ENCODE peak calls at places on chromosomes 13 and 19, in nine cellular contexts. E is stimulated activated CD8-positive, alpha-beta memory T cell treated with anti-CD3 and anti-CD28 coated beads, Interleukin-15, amount 100 ng/mL, for 1 hour; N is NCI-H446; Z is lower leg skin; A is activated naive CD4-positive, alpha-beta T cell; B is activated T-cell treated with anti-CD3 and anti-CD28 coated beads for 24 hours; I is GM12892; T is neural progenitor cell; C is activated CD8-positive, alpha-beta T cell treated with anti-CD3 and anti-CD28 coated beads for 36 hours. Q is an unnamed sample.

GRCh38 chr19:55156202-55157063 is 1.1 kb downstream of the TNNI3 start:
- DNase-seq in I (peak; percentile 70), T (peak; percentile 97), Z (peak; percentile 88), C (peak; percentile 62), B (peak; percentile 30), A (no peak), N (peak; percentile 5), E (peak; percentile 24), Q (no peak)

GRCh38 chr13:24306632-24307031 is 2.7 kb upstream of the C1QTNF9 start:
- DNase-seq in C (no peak), I (no peak), E (no peak), A (no peak), T (no peak), Z (no peak), N (no peak), B (no peak), Q (no peak)

GRCh38 chr13:28611021-28611420 is 47.9 kb upstream of the POMP start:
- DNase-seq in E (no peak), Z (no peak), A (no peak), N (no peak), T (no peak), B (no peak), I (no peak), C (peak; percentile 37), Q (no peak)

GRCh38 chr13:113474179-113474578 is 16.3 kb downstream of the DCUN1D2 start:
- DNase-seq in T (no peak), E (no peak), Z (peak; percentile 83), C (no peak), A (no peak), N (no peak), B (no peak), I (no peak), Q (no peak)

GRCh38 chr19:5891938-5892771 is 11.4 kb downstream of the NDUFA11 start:
- DNase-seq in N (no peak), E (no peak), Z (no peak), A (no peak), I (no peak), B (no peak), T (peak; percentile 89), C (peak; percentile 34), Q (no peak)

GRCh38 chr19:45978156-45978555 is 4.5 kb upstream of the NOVA2 start:
- DNase-seq in T (no peak), E (no peak), I (no peak), N (no peak), Z (no peak), B (no peak), A (no peak), C (no peak), Q (no peak)

GRCh38 chr13:39266426-39266825 is 228.2 kb downstream of the NHLRC3 start:
- DNase-seq in I (no peak), B (no peak), C (no peak), Z (no peak), E (no peak), N (no peak), T (no peak), A (no peak), Q (no peak)

GRCh38 chr19:40528533-40529092 is 48.1 kb upstream of the SHKBP1 start:
- DNase-seq in B (no peak), T (no peak), E (no peak), Z (no peak), A (no peak), C (no peak), I (no peak), N (no peak), Q (no peak)

GRCh38 chr13:52707375-52707774 is 32.2 kb downstream of the CNMD start:
- DNase-seq in N (no peak), T (no peak), I (no peak), E (no peak), A (no peak), B (no peak), Z (no peak), C (no peak), Q (no peak)

GRCh38 chr13:105972811-105973590 is 562.5 kb downstream of the EFNB2 start:
- DNase-seq in I (no peak), B (no peak), Z (no peak), C (no peak), A (no peak), E (no peak), N (no peak), T (no peak), Q (no peak)

GRCh38 chr19:30046522-30046921 is 104.5 kb downstream of the URI1 start:
- DNase-seq in Z (no peak), C (peak; percentile 12), B (no peak), E (no peak), A (no peak), I (no peak), N (no peak), T (peak; percentile 44), Q (no peak)

GRCh38 chr19:512548-513365 is 5.5 kb downstream of the TPGS1 start:
- DNase-seq in B (no peak), I (no peak), N (no peak), A (no peak), Z (no peak), T (no peak), E (no peak), C (no peak), Q (no peak)

GRCh38 chr13:48189122-48189521 is 43.9 kb upstream of the ITM2B start:
- DNase-seq in A (no peak), B (no peak), N (no peak), C (no peak), E (no peak), I (no peak), T (no peak), Z (no peak), Q (no peak)

GRCh38 chr13:46831588-46832194 is 34.7 kb upstream of the ESD start:
- DNase-seq in N (no peak), E (no peak), T (peak; percentile 61), Z (no peak), C (peak; percentile 55), B (peak; percentile 13), A (no peak), I (no peak), Q (no peak)

GRCh38 chr19:46147791-46148288 is at the start of gene IGFL2:
- DNase-seq in E (no peak), Z (no peak), I (no peak), T (no peak), N (no peak), B (peak; percentile 17), C (peak; percentile 46), A (no peak), Q (no peak)

GRCh38 chr19:16920816-16921529 is 32.2 kb downstream of the F2RL3 start:
- DNase-seq in T (no peak), B (no peak), C (no peak), I (no peak), N (no peak), A (no peak), E (no peak), Z (no peak), Q (no peak)

GRCh38 chr19:16888629-16889371 is at the start of gene F2RL3:
- DNase-seq in I (peak; percentile 62), N (no peak), B (no peak), T (no peak), C (peak; percentile 28), E (no peak), Z (peak; percentile 91), A (no peak), Q (peak; percentile 68)

GRCh38 chr19:6417713-6418561 is 6.7 kb downstream of the KHSRP start:
- DNase-seq in B (no peak), A (no peak), T (peak; percentile 66), E (no peak), I (no peak), C (no peak), N (no peak), Z (no peak), Q (no peak)

GRCh38 chr19:652467-653389 is 10.3 kb downstream of the RNF126 start:
- DNase-seq in Z (no peak), A (no peak), E (no peak), C (no peak), T (no peak), I (no peak), N (no peak), B (no peak), Q (no peak)

Q was measured in GM18507.